ENCODE peak calls at places on chromosomes 1 and 21, in four cellular contexts. B is heart right ventricle, L is cardiac fibroblast, W is cardiac muscle cell. U is an unnamed sample.

GRCh38 chr21:43611598-43612369 is 47.5 kb downstream of the HSF2BP start:
- DNase-seq in L (peak), B (peak), W (peak), U (peak)

GRCh38 chr21:35738342-35738961 is 321.9 kb downstream of the SETD4 start:
- DNase-seq in L (peak), B (peak), W (peak), U (no peak)

GRCh38 chr1:205568469-205569361 is 63.1 kb downstream of the ELK4 start:
- DNase-seq in W (peak), B (no peak), L (peak), U (no peak)

GRCh38 chr1:59029768-59030167 is 245.9 kb upstream of the JUN start:
- DNase-seq in B (no peak), L (no peak), W (no peak), U (no peak)

GRCh38 chr1:21317035-21317689 is 26.9 kb upstream of the ECE1 start:
- DNase-seq in L (peak), W (peak), B (peak), U (no peak)

GRCh38 chr1:91582431-91582921 is 81.8 kb downstream of the CDC7 start:
- DNase-seq in W (peak), B (no peak), L (peak), U (no peak)

GRCh38 chr1:106721779-106722178 is 334.7 kb upstream of the PRMT6 start:
- DNase-seq in W (no peak), L (no peak), B (no peak), U (no peak)

GRCh38 chr1:177567393-177567792 is 396.6 kb downstream of the BRINP2 start:
- DNase-seq in L (peak), B (no peak), W (peak), U (no peak)

GRCh38 chr1:31672988-31673387 is 28.3 kb upstream of the PEF1 start:
- DNase-seq in B (peak), W (no peak), L (no peak), U (peak)

GRCh38 chr21:33185852-33186251 is 43.9 kb upstream of the IFNAR2 start:
- DNase-seq in L (no peak), B (no peak), W (no peak), U (no peak)

GRCh38 chr1:86441581-86441980 is 17.6 kb downstream of the CLCA2 start:
- DNase-seq in B (no peak), L (no peak), W (no peak), U (no peak)

GRCh38 chr1:15788624-15789301 is 18.7 kb downstream of the UQCRHL start:
- DNase-seq in L (peak), B (no peak), W (peak), U (peak)

GRCh38 chr21:15687208-15687607 is 42.6 kb upstream of the USP25 start:
- DNase-seq in B (no peak), W (no peak), L (no peak), U (no peak)

GRCh38 chr21:16108561-16109070 is 378.8 kb downstream of the USP25 start:
- DNase-seq in L (no peak), W (no peak), B (no peak), U (no peak)

GRCh38 chr1:156319664-156320063 is 18.4 kb downstream of the CCT3 start:
- DNase-seq in W (peak), B (no peak), L (peak), U (no peak)

GRCh38 chr1:50570064-50570463 is 146.8 kb upstream of the DMRTA2 start:
- DNase-seq in B (no peak), L (peak), W (no peak), U (peak)

GRCh38 chr1:245715291-245715701 is 560.5 kb downstream of the KIF26B start:
- DNase-seq in W (no peak), B (no peak), L (peak), U (peak)

GRCh38 chr1:246801241-246802020 is 77.2 kb downstream of the SCCPDH start:
- DNase-seq in B (no peak), L (peak), W (peak), U (peak)

GRCh38 chr1:6440198-6441126 is 15.9 kb downstream of the ESPN start:
- DNase-seq in L (no peak), W (peak), B (no peak), U (no peak)

GRCh38 chr1:24266398-24266941 is 52.7 kb upstream of the GRHL3 start:
- DNase-seq in B (no peak), L (peak), W (peak), U (peak)

GRCh38 chr1:41314781-41315481 is 46.3 kb upstream of the FOXO6 start:
- DNase-seq in B (no peak), W (peak), L (peak), U (no peak)

GRCh38 chr1:30974536-30974935 is 66.0 kb upstream of the SDC3 start:
- DNase-seq in W (no peak), L (no peak), B (no peak), U (no peak)

GRCh38 chr1:232890340-232890953 is 60.0 kb upstream of the NTPCR start:
- DNase-seq in L (no peak), W (no peak), B (no peak), U (no peak)

GRCh38 chr1:230772457-230773395 is 25.5 kb downstream of the CAPN9 start:
- DNase-seq in W (peak), L (peak), B (peak), U (peak)

GRCh38 chr1:90175490-90176157 is 180.7 kb downstream of the ZNF326 start:
- DNase-seq in W (peak), L (peak), B (no peak), U (no peak)

GRCh38 chr1:64965239-64966157 is 851 bp downstream of the JAK1 start:
- DNase-seq in B (peak), W (peak), L (peak), U (peak)

GRCh38 chr1:201598396-201598795 is 59.5 kb downstream of the NAV1 start:
- DNase-seq in W (no peak), B (no peak), L (no peak), U (no peak)

GRCh38 chr1:177142791-177143382 is 21.6 kb downstream of the ASTN1 start:
- DNase-seq in W (no peak), L (no peak), B (no peak), U (no peak)

GRCh38 chr1:221740941-221741363 is 937 bp downstream of the DUSP10 start:
- DNase-seq in B (no peak), L (no peak), W (no peak), U (no peak)

GRCh38 chr1:3466366-3467075 is 12.1 kb downstream of the ARHGEF16 start:
- DNase-seq in L (no peak), B (no peak), W (no peak), U (no peak)

GRCh38 chr1:30149226-30149625 is 574.2 kb downstream of the MATN1 start:
- DNase-seq in L (no peak), W (no peak), B (no peak), U (no peak)

GRCh38 chr1:50981741-50982140 is 11.7 kb downstream of the CDKN2C start:
- DNase-seq in L (no peak), B (no peak), W (no peak), U (peak)

GRCh38 chr1:196467230-196467629 is 141.0 kb downstream of the KCNT2 start:
- DNase-seq in W (no peak), L (no peak), B (no peak), U (no peak)

GRCh38 chr21:35801388-35801787 is 258.9 kb downstream of the SETD4 start:
- DNase-seq in W (no peak), B (no peak), L (no peak), U (peak)

GRCh38 chr21:34198232-34199120 is 125.1 kb downstream of the MRPS6 start:
- DNase-seq in W (no peak), L (no peak), B (no peak), U (no peak)

GRCh38 chr1:55559111-55559510 is 343.9 kb upstream of the USP24 start:
- DNase-seq in B (no peak), W (no peak), L (no peak), U (no peak)

GRCh38 chr1:121458291-121459048 is 273.7 kb downstream of the SRGAP2C start:
- DNase-seq in L (no peak), B (no peak), W (no peak), U (no peak)

GRCh38 chr1:121459235-121459634 is 274.5 kb downstream of the SRGAP2C start:
- DNase-seq in W (no peak), B (no peak), L (no peak), U (no peak)
- H3K4me3 ChIP-seq in W (no peak), B (no peak), L (no peak), U (no peak)

DNA sequence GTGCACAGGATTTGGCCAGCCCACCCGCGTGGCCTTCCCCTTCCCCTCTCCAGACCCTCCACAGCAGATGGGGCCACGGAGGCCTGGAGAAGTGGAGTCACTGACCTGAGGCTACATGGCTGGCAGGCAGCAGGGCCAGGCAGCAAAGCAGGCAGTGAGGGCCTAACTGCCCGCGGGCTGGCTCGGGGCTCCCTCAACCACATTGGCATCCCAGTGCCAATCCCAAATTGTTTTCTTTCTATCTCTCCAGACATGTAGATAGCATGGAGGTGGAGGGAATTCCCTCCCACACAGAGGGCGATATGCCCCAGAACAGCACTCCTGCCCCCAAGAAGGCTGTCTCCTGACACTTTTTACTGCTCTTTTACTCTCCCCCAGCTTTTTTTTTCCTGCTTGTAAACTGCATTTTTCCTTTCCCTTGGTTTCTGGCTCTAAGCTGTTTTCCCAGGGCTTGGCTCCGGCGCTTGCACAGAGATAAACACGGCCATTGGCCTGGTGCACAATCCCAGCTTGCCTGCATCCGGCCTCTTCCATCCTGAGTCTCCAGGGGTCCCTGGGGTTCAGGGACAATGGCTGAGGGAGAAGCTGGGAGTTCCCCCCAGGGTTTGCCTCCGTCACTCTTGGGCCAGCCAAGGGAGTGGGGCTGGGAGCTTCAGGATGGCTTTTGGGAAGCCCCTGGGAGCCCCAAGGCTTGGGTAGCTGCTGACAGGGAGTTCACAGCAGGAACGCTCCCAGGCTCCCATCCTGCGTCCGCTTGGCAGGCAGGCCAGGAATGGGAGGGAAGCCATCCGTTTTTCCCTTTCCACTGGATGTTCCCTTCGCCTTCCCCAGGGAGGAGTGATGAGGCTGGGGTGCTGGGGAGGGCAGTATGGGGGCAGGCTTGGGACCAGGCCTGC is 7.0 kb downstream of the EPHX1 start:
- DNase-seq in W (peak), L (peak), B (peak), U (no peak)
- H3K4me3 ChIP-seq in W (no peak), L (no peak), B (peak), U (no peak)

GRCh38 chr1:234475166-234475793 is 3.7 kb downstream of the TARBP1 start:
- DNase-seq in W (no peak), B (no peak), L (no peak), U (no peak)
- H3K4me3 ChIP-seq in W (no peak), B (no peak), L (no peak), U (no peak)

DNA sequence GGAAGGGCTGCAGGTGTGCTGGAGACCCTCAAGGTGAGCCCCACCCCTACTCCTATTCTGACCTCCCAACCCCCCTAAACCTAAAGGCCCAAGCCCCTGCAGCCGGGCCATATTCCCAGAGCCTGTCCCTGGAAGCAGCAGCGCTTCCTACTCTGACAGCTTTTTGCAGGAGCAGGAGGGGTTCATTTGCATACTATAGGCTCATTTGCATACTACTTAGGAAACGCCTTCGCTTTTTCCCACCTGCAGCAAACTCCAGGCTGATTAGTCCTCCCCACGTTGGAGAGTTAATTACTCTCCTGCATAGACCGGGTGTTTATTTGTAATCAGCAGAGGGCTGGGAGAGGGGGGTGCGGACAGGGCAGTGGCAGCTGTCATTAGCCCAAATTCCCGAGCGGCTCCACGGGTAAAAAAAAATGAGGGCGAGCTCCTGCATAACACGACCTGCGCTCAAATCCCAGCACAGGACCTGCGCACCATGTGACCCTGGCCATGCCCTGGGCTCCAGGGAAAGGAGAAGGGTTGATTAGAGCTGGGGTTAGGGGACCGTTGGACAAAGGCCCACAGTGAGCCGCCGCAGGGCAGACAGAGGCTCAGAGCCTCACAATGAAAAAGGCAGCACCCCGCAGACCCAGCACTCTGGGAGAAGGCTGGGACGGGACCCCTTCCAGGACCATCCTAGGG is 10.1 kb upstream of the C1QA start:
- DNase-seq in B (no peak), W (no peak), L (no peak), U (no peak)
- H3K4me3 ChIP-seq in B (no peak), W (no peak), L (no peak), U (no peak)

DNA sequence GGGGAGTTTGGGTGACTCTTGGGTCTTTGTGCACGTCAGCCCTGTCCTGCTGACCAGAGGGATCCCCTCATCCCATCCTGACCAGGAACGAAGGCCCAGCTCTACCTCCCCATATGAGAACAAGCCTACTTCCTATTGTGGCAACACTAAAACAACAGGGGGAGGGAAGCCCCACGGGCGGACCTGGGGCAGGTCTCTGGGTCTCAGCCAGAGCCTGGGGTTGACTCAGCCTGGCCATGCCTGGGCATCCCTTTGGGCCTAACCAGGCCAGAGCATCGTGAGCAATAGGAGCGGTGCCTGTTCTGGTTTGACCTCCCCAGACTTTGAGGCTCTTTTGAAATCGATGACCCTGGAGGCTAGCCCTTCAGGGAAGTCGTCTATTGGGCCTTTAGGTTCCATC is 16.8 kb downstream of the RPS6KA1 start:
- DNase-seq in W (no peak), L (no peak), B (no peak), U (no peak)
- H3K4me3 ChIP-seq in W (no peak), L (no peak), B (peak), U (no peak)

GRCh38 chr1:36382669-36383068 is 3.1 kb downstream of the STK40 start:
- DNase-seq in W (no peak), L (no peak), B (no peak), U (no peak)

GRCh38 chr1:36381405-36381804 is 4.3 kb downstream of the STK40 start:
- DNase-seq in W (no peak), L (no peak), B (no peak), U (no peak)

GRCh38 chr1:36382231-36382630 is 3.5 kb downstream of the STK40 start:
- DNase-seq in W (no peak), B (no peak), L (no peak), U (no peak)

GRCh38 chr1:36384542-36385409 is 948 bp downstream of the STK40 start:
- DNase-seq in L (peak), B (peak), W (peak), U (peak)

GRCh38 chr1:36383240-36383639 is 2.5 kb downstream of the STK40 start:
- DNase-seq in B (peak), W (no peak), L (no peak), U (no peak)
- H3K4me3 ChIP-seq in B (no peak), W (no peak), L (no peak), U (no peak)

GRCh38 chr1:28199328-28200233 is 23.1 kb upstream of the PTAFR start:
- DNase-seq in W (no peak), L (no peak), B (no peak), U (no peak)

GRCh38 chr1:28197682-28198415 is 21.4 kb upstream of the PTAFR start:
- DNase-seq in B (no peak), W (no peak), L (no peak), U (no peak)

GRCh38 chr1:28195780-28196179 is 19.3 kb upstream of the PTAFR start:
- DNase-seq in L (no peak), W (peak), B (no peak), U (peak)

GRCh38 chr1:28196330-28196729 is 19.8 kb upstream of the PTAFR start:
- DNase-seq in B (no peak), L (no peak), W (no peak), U (no peak)

DNA sequence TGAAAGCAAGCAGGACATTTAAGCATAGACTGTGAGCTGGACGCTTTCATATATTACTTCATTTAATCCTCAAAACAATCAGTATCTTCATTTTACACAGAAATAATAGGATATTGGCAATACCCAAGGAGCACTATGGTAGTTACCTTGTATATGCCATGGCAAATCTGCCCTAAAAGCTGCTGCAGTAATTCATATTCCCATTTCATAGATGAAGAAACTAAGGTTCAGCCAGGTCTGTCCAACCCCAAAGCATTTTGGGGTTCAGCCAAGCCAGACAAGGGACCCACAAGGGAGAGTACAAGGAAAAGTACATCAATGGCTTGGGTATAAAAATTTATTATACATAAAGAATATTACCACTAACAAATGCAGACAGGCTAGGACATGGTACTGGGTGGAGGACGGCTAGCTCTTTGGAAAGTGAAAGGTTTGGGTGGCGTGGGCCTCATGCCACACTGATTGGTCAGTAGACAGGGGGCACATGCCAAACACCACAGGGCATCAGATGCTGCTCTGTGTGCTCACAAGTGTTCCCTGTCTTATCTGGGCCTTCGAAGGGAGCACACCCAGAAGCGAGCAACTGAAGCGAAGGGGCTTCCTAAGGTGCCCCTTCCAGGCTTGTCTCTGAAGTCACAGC is 23.9 kb upstream of the PTAFR start:
- DNase-seq in L (no peak), W (no peak), B (no peak), U (no peak)
- H3K4me3 ChIP-seq in L (no peak), W (no peak), B (no peak), U (no peak)

DNA sequence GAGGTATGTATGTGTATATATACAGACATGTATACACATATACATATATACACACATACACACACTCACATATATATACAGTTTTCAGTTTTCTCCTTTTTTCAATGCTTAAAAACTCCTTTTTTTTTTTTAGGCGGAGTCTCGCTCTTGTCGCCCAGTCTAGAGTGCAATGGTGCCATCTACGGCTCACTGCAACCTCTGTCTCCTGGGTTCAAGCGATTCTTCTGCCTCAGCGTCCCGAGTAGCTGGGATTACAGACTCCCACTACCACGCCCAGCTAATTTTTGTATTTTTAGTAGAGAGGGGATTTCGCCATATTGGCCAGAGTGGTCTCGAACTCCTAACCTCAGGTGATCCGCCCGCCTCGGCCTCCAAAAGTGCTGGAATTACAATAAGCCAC is 27.0 kb downstream of the STYXL2 start:
- DNase-seq in L (no peak), W (no peak), B (no peak), U (no peak)
- H3K4me3 ChIP-seq in L (no peak), W (no peak), B (peak), U (no peak)

U was measured in SJCRH30.